ENCODE peak calls at places on chromosomes 2 and 18, in ten cellular contexts. I is AG04450; R is Karpas-422; Q is activated T-cell treated with anti-CD3 and anti-CD28 coated beads, Interleukin-2, amount 50 U/mL, for 24 hours; N is head of caudate nucleus; D is left cardiac atrium; H is stimulated activated CD4-positive, alpha-beta T cell treated with anti-CD3 and anti-CD28 coated beads, Interleukin-4, amount 100 ng/mL, for 4 hours; Z is right atrium auricular region; M is SW480; O is activated effector memory CD4-positive, alpha-beta T cell treated with anti-CD3 and anti-CD28 coated beads, Interleukin-2, amount 50 U/mL, for 16 hours. U is an unnamed sample.

GRCh38 chr2:134137182-134137595 is 116.7 kb upstream of the MGAT5 start:
- DNase-seq in I (no peak), R (no peak), Q (no peak), N (no peak), D (peak; percentile 52), H (no peak), Z (no peak), M (no peak), O (no peak), U (peak; percentile 82)

GRCh38 chr2:54936766-54937165 is 113.5 kb downstream of the RTN4 start:
- DNase-seq in I (no peak), R (no peak), Q (no peak), N (no peak), D (no peak), H (no peak), Z (no peak), M (no peak), O (no peak), U (no peak)

GRCh38 chr2:77604953-77605947 is 83.1 kb upstream of the LRRTM4 start:
- DNase-seq in I (no peak), R (no peak), Q (no peak), N (no peak), D (no peak), H (no peak), Z (no peak), M (no peak), O (no peak), U (no peak)

GRCh38 chr2:84641016-84641415 is 124.7 kb downstream of the DNAH6 start:
- DNase-seq in I (no peak), R (no peak), Q (no peak), N (no peak), D (no peak), H (no peak), Z (no peak), M (no peak), O (no peak), U (no peak)

GRCh38 chr2:79941172-79941571 is 363.4 kb downstream of the LRRTM1 start:
- DNase-seq in I (no peak), R (no peak), Q (no peak), N (no peak), D (no peak), H (no peak), Z (no peak), M (no peak), O (no peak), U (no peak)

GRCh38 chr2:168180483-168180882 is 66.9 kb downstream of the STK39 start:
- DNase-seq in I (no peak), R (no peak), Q (no peak), N (no peak), D (no peak), H (no peak), Z (no peak), M (no peak), O (no peak), U (no peak)

GRCh38 chr2:238927746-238928519 is 80.0 kb downstream of the TWIST2 start:
- DNase-seq in I (no peak), R (no peak), Q (no peak), N (peak; percentile 33), D (peak; percentile 13), H (no peak), Z (no peak), M (no peak), O (peak; percentile 55), U (no peak)

GRCh38 chr2:176118606-176119370 is 2.2 kb downstream of the HOXD10 start:
- DNase-seq in I (no peak), R (peak; percentile 79), Q (no peak), N (no peak), D (no peak), H (no peak), Z (no peak), M (peak; percentile 52), O (no peak), U (peak; percentile 35)

GRCh38 chr2:26182887-26183630 is 10.2 kb downstream of the GAREM2 start:
- DNase-seq in I (no peak), R (no peak), Q (no peak), N (no peak), D (no peak), H (no peak), Z (no peak), M (no peak), O (no peak), U (no peak)

GRCh38 chr2:193114827-193115226 is 920.1 kb upstream of the TMEFF2 start:
- DNase-seq in I (no peak), R (no peak), Q (no peak), N (no peak), D (no peak), H (no peak), Z (no peak), M (no peak), O (no peak), U (no peak)

GRCh38 chr2:16466133-16466820 is 199.4 kb downstream of the CYRIA start:
- DNase-seq in I (no peak), R (no peak), Q (no peak), N (no peak), D (no peak), H (no peak), Z (no peak), M (no peak), O (no peak), U (no peak)

GRCh38 chr2:144102386-144102785 is 417.5 kb downstream of the ZEB2 start:
- DNase-seq in I (no peak), R (no peak), Q (no peak), N (no peak), D (no peak), H (no peak), Z (no peak), M (no peak), O (no peak), U (no peak)

GRCh38 chr18:74652392-74652988 is 54.8 kb downstream of the ZNF407 start:
- DNase-seq in I (peak; percentile 32), R (peak; percentile 88), Q (no peak), N (no peak), D (no peak), H (no peak), Z (no peak), M (peak; percentile 13), O (no peak), U (peak; percentile 40)

GRCh38 chr2:14082640-14083039 is 549.9 kb upstream of the LRATD1 start:
- DNase-seq in I (no peak), R (no peak), Q (no peak), N (no peak), D (no peak), H (no peak), Z (no peak), M (no peak), O (no peak), U (no peak)

GRCh38 chr2:227853204-227853629 is 18.2 kb upstream of the DAW1 start:
- DNase-seq in I (peak; percentile 77), R (no peak), Q (no peak), N (no peak), D (no peak), H (no peak), Z (no peak), M (no peak), O (no peak), U (peak; percentile 55)

GRCh38 chr2:23642516-23642915 is 257.5 kb downstream of the KLHL29 start:
- DNase-seq in I (no peak), R (no peak), Q (no peak), N (no peak), D (no peak), H (no peak), Z (no peak), M (no peak), O (no peak), U (no peak)

GRCh38 chr18:24544141-24544498 is 83.7 kb downstream of the HRH4 start:
- DNase-seq in I (no peak), R (peak; percentile 59), Q (no peak), N (no peak), D (no peak), H (no peak), Z (no peak), M (peak; percentile 42), O (no peak), U (peak; percentile 68)

GRCh38 chr2:220590476-220590875 is 963.0 kb downstream of the SLC4A3 start:
- DNase-seq in I (no peak), R (no peak), Q (no peak), N (no peak), D (no peak), H (no peak), Z (no peak), M (no peak), O (no peak), U (no peak)

GRCh38 chr2:165698621-165698946 is 95.5 kb downstream of the GALNT3 start:
- DNase-seq in I (peak; percentile 10), R (peak; percentile 86), Q (no peak), N (no peak), D (peak; percentile 28), H (no peak), Z (peak; percentile 59), M (peak; percentile 61), O (no peak), U (peak; percentile 49)

GRCh38 chr2:67825476-67825875 is 237.3 kb downstream of the C1D start:
- DNase-seq in I (no peak), R (peak; percentile 99), Q (no peak), N (no peak), D (no peak), H (no peak), Z (no peak), M (peak; percentile 41), O (no peak), U (peak; percentile 22)

GRCh38 chr2:231371430-231372054 is 24.0 kb upstream of the B3GNT7 start:
- DNase-seq in I (no peak), R (no peak), Q (no peak), N (peak; percentile 72), D (no peak), H (no peak), Z (no peak), M (no peak), O (no peak), U (no peak)

GRCh38 chr2:218282173-218282991 is 9.9 kb downstream of the TMBIM1 start:
- DNase-seq in I (no peak), R (no peak), Q (no peak), N (peak; percentile 70), D (no peak), H (no peak), Z (no peak), M (no peak), O (no peak), U (peak; percentile 64)

GRCh38 chr2:15666776-15667578 is 75.3 kb downstream of the DDX1 start:
- DNase-seq in I (no peak), R (no peak), Q (no peak), N (no peak), D (no peak), H (no peak), Z (no peak), M (no peak), O (no peak), U (no peak)

GRCh38 chr2:41840702-41841551 is 206.9 kb upstream of the PKDCC start:
- DNase-seq in I (peak; percentile 92), R (peak; percentile 94), Q (peak; percentile 98), N (peak; percentile 99), D (peak; percentile 95), H (peak; percentile 96), Z (peak; percentile 96), M (peak; percentile 98), O (peak; percentile 99), U (peak; percentile 98)

GRCh38 chr18:9575558-9575957 is 38.8 kb downstream of the PPP4R1 start:
- DNase-seq in I (peak; percentile 96), R (no peak), Q (no peak), N (peak; percentile 58), D (peak; percentile 79), H (no peak), Z (peak; percentile 84), M (peak; percentile 88), O (no peak), U (peak; percentile 45)

GRCh38 chr18:46155652-46156051 is 51.5 kb downstream of the HAUS1 start:
- DNase-seq in I (peak; percentile 58), R (no peak), Q (peak; percentile 41), N (no peak), D (no peak), H (peak; percentile 58), Z (no peak), M (no peak), O (peak; percentile 77), U (peak; percentile 85)

GRCh38 chr2:168515502-168515901 is 59.4 kb downstream of the CERS6 start:
- DNase-seq in I (peak; percentile 47), R (no peak), Q (no peak), N (no peak), D (no peak), H (no peak), Z (no peak), M (no peak), O (no peak), U (peak; percentile 77)

GRCh38 chr18:35497006-35497333 is 790 bp downstream of the INO80C start:
- DNase-seq in I (no peak), R (peak; percentile 53), Q (no peak), N (no peak), D (peak; percentile 61), H (no peak), Z (peak; percentile 62), M (no peak), O (no peak), U (peak; percentile 46)